ENCODE peak calls at places on chromosomes 11 and 22, in five cellular contexts. V, P, X, M and L are unnamed samples.

GRCh38 chr11:67272327-67273259 is 6.3 kb downstream of the GRK2 start:
- DNase-seq in V (peak), P (no peak), X (no peak), M (no peak), L (no peak)

GRCh38 chr22:41290262-41291221 is 4.6 kb upstream of the RANGAP1 start:
- DNase-seq in V (no peak), P (no peak), X (peak), M (peak), L (peak)

GRCh38 chr11:121596195-121597145 is 143.7 kb upstream of the SORL1-AS1 start:
- DNase-seq in V (no peak), P (no peak), X (no peak), M (peak), L (no peak)

GRCh38 chr22:18997306-18997924 is 61.3 kb upstream of the PRODH start:
- DNase-seq in V (no peak), P (no peak), X (no peak), M (no peak), L (no peak)

GRCh38 chr11:11701070-11701469 is 79.3 kb upstream of the GALNT18 start:
- DNase-seq in V (no peak), P (no peak), X (no peak), M (peak), L (no peak)

GRCh38 chr11:111797145-111797581 is 31.0 kb upstream of the PPP2R1B start:
- DNase-seq in V (no peak), P (no peak), X (no peak), M (peak), L (no peak)

GRCh38 chr11:117172678-117173421 is 5.7 kb upstream of the SIDT2 start:
- DNase-seq in V (no peak), P (no peak), X (no peak), M (peak), L (no peak)

GRCh38 chr11:76653674-76654309 is 16.8 kb downstream of the LRRC32 start:
- DNase-seq in V (no peak), P (no peak), X (no peak), M (peak), L (peak)

GRCh38 chr11:44530413-44531115 is 34.9 kb upstream of the CD82 start:
- DNase-seq in V (no peak), P (no peak), X (no peak), M (peak), L (no peak)

GRCh38 chr11:10638285-10638684 is 55.3 kb downstream of the IRAG1 start:
- DNase-seq in V (no peak), P (peak), X (no peak), M (peak), L (peak)

GRCh38 chr11:128297805-128298204 is 289.6 kb downstream of the ETS1 start:
- DNase-seq in V (no peak), P (no peak), X (no peak), M (peak), L (no peak)

GRCh38 chr11:115581871-115582639 is 77.8 kb upstream of the CADM1 start:
- DNase-seq in V (no peak), P (no peak), X (peak), M (no peak), L (peak)

GRCh38 chr11:57513911-57514537 is 1.5 kb downstream of the SLC43A1 start:
- DNase-seq in V (peak), P (no peak), X (peak), M (peak), L (peak)

GRCh38 chr11:60866911-60867870 is at the start of gene ZP1:
- DNase-seq in V (peak), P (no peak), X (peak), M (no peak), L (no peak)

GRCh38 chr22:41976070-41976901 is 7.0 kb downstream of the SEPTIN3 start:
- DNase-seq in V (peak), P (peak), X (peak), M (no peak), L (peak)

GRCh38 chr22:29861672-29862297 is 21.2 kb upstream of the MTMR3 start:
- DNase-seq in V (no peak), P (no peak), X (no peak), M (no peak), L (no peak)

GRCh38 chr11:42974510-42974909 is 337.3 kb upstream of the API5 start:
- DNase-seq in V (no peak), P (no peak), X (no peak), M (no peak), L (peak)

GRCh38 chr11:119872911-119873310 is 143.9 kb upstream of the NECTIN1 start:
- DNase-seq in V (no peak), P (no peak), X (no peak), M (no peak), L (no peak)

GRCh38 chr11:35275808-35276170 is 136.8 kb downstream of the CD44 start:
- DNase-seq in V (no peak), P (no peak), X (no peak), M (no peak), L (no peak)

GRCh38 chr22:32473388-32473952 is 1.1 kb upstream of the FBXO7 start:
- DNase-seq in V (peak), P (peak), X (peak), M (peak), L (peak)

GRCh38 chr11:61730222-61730994 is 22.0 kb upstream of the MYRF start:
- DNase-seq in V (no peak), P (no peak), X (no peak), M (no peak), L (no peak)

GRCh38 chr11:120259988-120260565 is 20.1 kb downstream of the POU2F3 start:
- DNase-seq in V (no peak), P (no peak), X (no peak), M (no peak), L (no peak)

GRCh38 chr11:9774591-9775392 is 110.9 kb downstream of the SWAP70 start:
- DNase-seq in V (no peak), P (no peak), X (no peak), M (peak), L (no peak)

GRCh38 chr11:132126973-132127900 is 756.8 kb downstream of the NTM start:
- DNase-seq in V (no peak), P (peak), X (peak), M (peak), L (peak)

GRCh38 chr11:17066691-17067090 is 10.8 kb downstream of the RPS13 start:
- DNase-seq in V (no peak), P (no peak), X (no peak), M (no peak), L (no peak)

GRCh38 chr11:123527526-123527925 is 97.5 kb downstream of the GRAMD1B start:
- DNase-seq in V (no peak), P (no peak), X (no peak), M (no peak), L (no peak)

GRCh38 chr22:50306753-50307749 is at the start of gene PLXNB2:
- DNase-seq in V (no peak), P (peak), X (peak), M (peak), L (peak)

GRCh38 chr11:9861860-9862725 is 198.2 kb downstream of the SWAP70 start:
- DNase-seq in V (peak), P (no peak), X (peak), M (peak), L (peak)

GRCh38 chr22:28075260-28075981 is 156.4 kb upstream of the PITPNB start:
- DNase-seq in V (no peak), P (no peak), X (no peak), M (peak), L (no peak)

GRCh38 chr11:65591939-65592814 is 3.4 kb downstream of the KCNK7 start:
- DNase-seq in V (no peak), P (no peak), X (peak), M (no peak), L (peak)

GRCh38 chr22:48236261-48236660 is 1473.8 kb downstream of the TBC1D22A start:
- DNase-seq in V (no peak), P (no peak), X (no peak), M (no peak), L (no peak)

GRCh38 chr22:23204125-23204488 is 23.8 kb downstream of the BCR start:
- DNase-seq in V (no peak), P (no peak), X (no peak), M (no peak), L (no peak)

GRCh38 chr11:15114501-15115475 is at the start of gene INSC:
- DNase-seq in V (no peak), P (no peak), X (peak), M (no peak), L (peak)

GRCh38 chr11:45169310-45170072 is 23.1 kb downstream of the PRDM11 start:
- DNase-seq in V (no peak), P (no peak), X (no peak), M (peak), L (no peak)

GRCh38 chr22:20062766-20063083 is 17.3 kb upstream of the DGCR8 start:
- DNase-seq in V (no peak), P (no peak), X (no peak), M (no peak), L (no peak)

GRCh38 chr11:95097209-95097608 is 7.6 kb downstream of the ENDOD1 start:
- DNase-seq in V (no peak), P (no peak), X (no peak), M (no peak), L (no peak)

GRCh38 chr11:91394073-91394717 is 830.4 kb upstream of the FAT3 start:
- DNase-seq in V (no peak), P (no peak), X (no peak), M (no peak), L (no peak)